ENCODE peak calls at places on chromosomes 5 and 9, in five cellular contexts. One of them, this sample, is unnamed.
A peak's percentile ranks its signal among the peaks of the same experiment; 100 is the strongest.

GRCh38 chr5:90434116-90434714 is 24.7 kb upstream of the CETN3 start:
- DNase-seq in H1: peak; percentile 21
- DNase-seq in HepG2: peak; percentile 39
- DNase-seq in HCT116: peak; percentile 31
- DNase-seq in SK-N-SH: peak; percentile 25
- DNase-seq in this sample: peak; percentile 30

GRCh38 chr9:16181539-16181938 is 628.7 kb downstream of the CCDC171 start:
- DNase-seq in H1: no peak
- DNase-seq in HCT116: no peak
- DNase-seq in HepG2: no peak
- DNase-seq in SK-N-SH: no peak
- DNase-seq in this sample: no peak

GRCh38 chr5:75584641-75585040 is 26.6 kb upstream of the ANKDD1B start:
- DNase-seq in H1: no peak
- DNase-seq in HepG2: no peak
- DNase-seq in SK-N-SH: no peak
- DNase-seq in HCT116: no peak
- DNase-seq in this sample: no peak

GRCh38 chr9:14433841-14434511 is 120.0 kb upstream of the NFIB start:
- DNase-seq in H1: no peak
- DNase-seq in HCT116: peak; percentile 56
- DNase-seq in HepG2: peak; percentile 20
- DNase-seq in SK-N-SH: no peak
- DNase-seq in this sample: peak; percentile 78

GRCh38 chr9:136807281-136808074 is at the start of gene RABL6:
- DNase-seq in SK-N-SH: peak; percentile 99
- DNase-seq in H1: no peak
- DNase-seq in HepG2: peak; percentile 40
- DNase-seq in HCT116: no peak
- DNase-seq in this sample: no peak

GRCh38 chr5:62938927-62939326 is 360.3 kb downstream of the LRRC70 start:
- DNase-seq in SK-N-SH: no peak
- DNase-seq in H1: no peak
- DNase-seq in HepG2: no peak
- DNase-seq in HCT116: no peak
- DNase-seq in this sample: no peak

GRCh38 chr5:145908206-145908945 is 28.0 kb upstream of the SH3RF2 start:
- DNase-seq in HepG2: no peak
- DNase-seq in H1: no peak
- DNase-seq in HCT116: peak; percentile 18
- DNase-seq in SK-N-SH: no peak
- DNase-seq in this sample: no peak

GRCh38 chr5:141100243-141100805 is at the start of gene PCDHB3:
- DNase-seq in H1: peak; percentile 51
- DNase-seq in SK-N-SH: peak; percentile 79
- DNase-seq in HepG2: peak; percentile 21
- DNase-seq in HCT116: peak; percentile 16
- DNase-seq in this sample: no peak

GRCh38 chr5:161314033-161314432 is 232.5 kb downstream of the GABRB2 start:
- DNase-seq in SK-N-SH: no peak
- DNase-seq in H1: no peak
- DNase-seq in HCT116: no peak
- DNase-seq in HepG2: no peak
- DNase-seq in this sample: no peak

GRCh38 chr5:171521219-171521633 is 101.8 kb downstream of the FGF18 start:
- DNase-seq in HepG2: no peak
- DNase-seq in SK-N-SH: peak; percentile 35
- DNase-seq in H1: no peak
- DNase-seq in HCT116: peak; percentile 28
- DNase-seq in this sample: no peak

GRCh38 chr9:92974161-92974661 is 26.9 kb downstream of the FGD3 start:
- DNase-seq in HCT116: no peak
- DNase-seq in H1: no peak
- DNase-seq in HepG2: peak; percentile 32
- DNase-seq in SK-N-SH: no peak
- DNase-seq in this sample: no peak

DNA sequence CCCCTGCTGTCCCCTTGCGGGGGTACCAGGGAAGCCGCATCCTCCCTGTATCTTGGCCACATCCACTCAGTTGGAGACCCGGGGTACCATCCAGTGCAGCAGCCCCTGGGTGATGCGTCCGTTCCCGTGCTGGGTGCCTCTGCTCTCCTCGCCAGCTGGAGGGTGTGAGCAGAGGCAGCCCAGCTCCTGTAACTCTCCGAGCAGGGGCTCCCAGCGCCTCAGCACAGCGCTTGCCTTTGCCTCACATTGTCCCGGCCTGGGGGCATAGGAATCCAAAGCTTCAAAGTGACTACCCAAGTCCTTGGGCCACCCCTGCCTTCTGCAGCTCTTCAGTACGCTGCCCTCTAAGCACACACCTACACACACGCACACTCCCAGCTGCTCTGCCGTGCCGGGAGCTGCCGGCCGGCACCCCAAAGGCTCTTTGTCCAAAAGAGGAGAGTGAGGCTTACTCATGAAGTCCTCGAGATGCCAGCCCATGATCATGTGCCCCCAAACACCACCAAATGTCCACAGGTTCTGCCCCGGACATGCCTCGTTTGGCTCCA is 733 bp downstream of the ANGPTL2 start:
- DNase-seq in H1: no peak
- DNase-seq in HepG2: no peak
- DNase-seq in HCT116: no peak
- DNase-seq in SK-N-SH: peak; percentile 59
- DNase-seq in this sample: no peak
- H3K4me3 ChIP-seq in H1: peak overlapping the region; percentile 47
- H3K4me3 ChIP-seq in HepG2: peak overlapping the region; percentile 74
- H3K4me3 ChIP-seq in HCT116: no peak overlapping the region
- H3K4me3 ChIP-seq in SK-N-SH: peak overlapping the region; percentile 68
- H3K4me3 ChIP-seq in this sample: no peak overlapping the region

GRCh38 chr9:88798476-88798875 is 192.8 kb upstream of the S1PR3 start:
- DNase-seq in HCT116: no peak
- DNase-seq in SK-N-SH: no peak
- DNase-seq in H1: no peak
- DNase-seq in HepG2: no peak
- DNase-seq in this sample: no peak

GRCh38 chr9:88799706-88800682 is 191.3 kb upstream of the S1PR3 start:
- DNase-seq in HCT116: no peak
- DNase-seq in H1: no peak
- DNase-seq in HepG2: no peak
- DNase-seq in SK-N-SH: no peak
- DNase-seq in this sample: no peak

GRCh38 chr9:88803551-88804288 is 187.5 kb upstream of the S1PR3 start:
- DNase-seq in H1: no peak
- DNase-seq in HepG2: no peak
- DNase-seq in SK-N-SH: peak; percentile 64
- DNase-seq in HCT116: no peak
- DNase-seq in this sample: no peak

GRCh38 chr9:88802533-88802932 is 188.7 kb upstream of the S1PR3 start:
- DNase-seq in H1: no peak
- DNase-seq in HepG2: no peak
- DNase-seq in SK-N-SH: no peak
- DNase-seq in HCT116: no peak
- DNase-seq in this sample: no peak

DNA sequence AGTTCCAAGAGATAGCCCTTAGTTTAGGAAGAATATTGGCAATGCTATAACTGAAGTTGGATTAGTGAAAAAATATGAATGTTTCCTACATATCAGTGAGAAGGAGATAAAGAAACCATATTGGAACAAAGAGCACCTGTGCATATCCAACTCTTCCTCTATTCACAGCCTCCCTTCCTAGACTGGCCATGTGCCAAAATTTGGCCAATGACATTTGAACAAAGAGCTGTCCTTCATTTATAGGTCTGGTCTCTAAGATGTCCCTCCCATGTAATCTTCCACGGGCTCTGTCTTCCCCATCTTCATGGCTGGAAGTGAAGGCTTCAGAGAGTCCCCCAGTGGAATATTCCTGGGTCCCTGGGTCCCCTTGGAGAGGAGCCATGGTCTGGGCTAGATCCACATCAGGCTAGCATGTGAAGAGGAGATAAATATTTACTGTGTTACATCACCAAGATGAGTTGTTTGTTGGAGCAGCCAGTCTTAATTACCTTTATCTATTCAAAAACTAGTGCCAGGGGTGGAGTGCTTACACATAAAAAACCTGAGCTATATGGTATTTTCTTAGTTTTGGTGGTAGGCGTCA is 190.0 kb upstream of the S1PR3 start:
- DNase-seq in HepG2: no peak
- DNase-seq in SK-N-SH: no peak
- DNase-seq in H1: no peak
- DNase-seq in HCT116: no peak
- DNase-seq in this sample: no peak
- TF ChIP-seq POLR2AphosphoS5 in HepG2: no peak
- TF ChIP-seq POLR2AphosphoS5 in SK-N-SH: no peak
- TF ChIP-seq POLR2AphosphoS5 in H1: no peak
- TF ChIP-seq POLR2AphosphoS5 in HCT116: no peak
- TF ChIP-seq POLR2AphosphoS5 in this sample: no peak

DNA sequence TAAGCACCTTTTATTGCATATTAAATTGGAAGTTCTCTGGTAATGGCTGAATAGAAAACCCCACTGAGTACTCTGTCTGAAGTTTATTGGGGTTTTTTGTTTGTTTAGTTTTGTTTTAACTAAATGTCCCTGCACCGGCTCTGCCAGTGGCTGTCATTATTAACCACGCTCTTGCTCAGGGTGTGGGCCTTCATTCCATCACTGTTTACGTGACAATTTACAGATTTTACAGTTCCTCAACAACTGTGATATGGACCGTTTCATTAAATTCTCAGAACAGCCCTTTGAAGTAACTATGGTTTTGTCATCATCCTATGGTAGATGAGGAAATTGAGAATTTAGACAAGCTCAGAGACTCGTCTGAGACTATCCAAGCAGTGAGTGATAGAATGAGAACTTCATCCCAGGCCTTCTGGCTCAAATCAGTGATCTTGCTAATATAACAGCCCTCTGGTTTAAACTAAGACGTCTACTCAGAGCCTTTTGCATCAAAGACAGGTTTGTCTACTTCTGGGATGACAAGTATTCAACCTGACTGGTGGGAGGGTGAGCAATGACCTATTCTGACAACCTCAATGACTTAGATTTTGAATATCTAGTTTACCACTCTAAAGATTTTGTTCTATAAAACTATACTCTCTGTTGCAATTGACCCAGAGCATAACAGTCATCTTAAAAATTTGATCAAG is 77.3 kb upstream of the MAP3K1 start:
- DNase-seq in HepG2: no peak
- DNase-seq in H1: no peak
- DNase-seq in SK-N-SH: no peak
- DNase-seq in HCT116: no peak
- DNase-seq in this sample: no peak
- H3K9ac ChIP-seq in HepG2: no peak overlapping the region
- H3K9ac ChIP-seq in H1: no peak overlapping the region
- H3K9ac ChIP-seq in SK-N-SH: no peak overlapping the region
- H3K9ac ChIP-seq in HCT116: no peak overlapping the region
- H3K9ac ChIP-seq in this sample: no peak overlapping the region

DNA sequence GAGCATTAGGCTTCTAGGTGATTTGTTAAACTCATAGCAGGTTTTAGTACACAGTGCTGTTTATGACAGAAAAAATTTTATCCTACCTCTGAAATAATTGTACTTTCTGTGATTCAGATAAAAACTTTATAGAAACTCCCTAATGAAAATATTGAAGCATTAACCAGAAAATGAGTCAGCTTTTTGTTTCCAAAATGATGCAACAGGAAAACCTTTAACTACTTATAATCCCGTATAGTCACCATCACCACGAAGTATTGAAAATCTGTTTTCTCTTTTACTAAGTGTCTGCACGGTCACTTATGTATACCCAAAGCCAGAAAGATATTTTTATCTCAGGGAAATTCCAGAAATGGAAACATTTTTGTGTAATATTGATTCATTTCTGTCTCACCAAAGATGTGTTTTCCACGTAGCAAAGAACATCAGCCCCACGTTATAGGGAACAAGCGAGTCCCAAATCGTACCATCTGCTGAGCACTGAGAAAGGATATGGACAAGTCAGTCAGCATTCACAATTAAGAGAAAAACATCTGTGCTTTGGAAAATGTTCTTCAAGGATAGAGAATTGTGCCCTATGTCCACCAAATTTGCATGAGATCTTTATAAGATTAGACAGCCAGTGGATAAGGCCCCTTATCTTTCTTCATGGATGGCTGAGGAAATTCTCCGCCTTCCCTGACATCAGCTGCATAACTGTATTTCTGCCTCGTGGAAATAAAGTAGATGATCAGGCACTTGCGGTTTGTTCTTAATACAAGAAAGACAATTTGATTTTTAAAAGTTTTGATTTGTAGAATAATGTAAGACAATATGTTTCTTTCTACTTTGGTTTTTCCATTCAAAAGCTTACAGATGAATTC is 41.9 kb downstream of the TNFAIP8 start:
- DNase-seq in HepG2: no peak
- DNase-seq in H1: no peak
- DNase-seq in HCT116: no peak
- DNase-seq in SK-N-SH: no peak
- DNase-seq in this sample: no peak
- H3K4me3 ChIP-seq in HepG2: no peak overlapping the region
- H3K4me3 ChIP-seq in H1: no peak overlapping the region
- H3K4me3 ChIP-seq in HCT116: no peak overlapping the region
- H3K4me3 ChIP-seq in SK-N-SH: peak overlapping the region; percentile 14
- H3K4me3 ChIP-seq in this sample: peak overlapping the region; percentile 39

GRCh38 chr5:160165137-160166068 is 46.2 kb upstream of the PWWP2A start:
- DNase-seq in HepG2: peak; percentile 82
- DNase-seq in H1: no peak
- DNase-seq in HCT116: peak; percentile 95
- DNase-seq in SK-N-SH: peak; percentile 83
- DNase-seq in this sample: no peak
- TF ChIP-seq POLR2AphosphoS5 in HepG2: no peak
- TF ChIP-seq POLR2AphosphoS5 in H1: peak; percentile 66
- TF ChIP-seq POLR2AphosphoS5 in HCT116: peak; percentile 83
- TF ChIP-seq POLR2AphosphoS5 in SK-N-SH: peak; percentile 84
- TF ChIP-seq POLR2AphosphoS5 in this sample: no peak

GRCh38 chr5:81837667-81838306 is 86.9 kb upstream of the SSBP2 start:
- DNase-seq in HCT116: no peak
- DNase-seq in HepG2: no peak
- DNase-seq in SK-N-SH: no peak
- DNase-seq in H1: no peak
- DNase-seq in this sample: no peak

GRCh38 chr5:81830602-81831001 is 79.7 kb upstream of the SSBP2 start:
- DNase-seq in SK-N-SH: no peak
- DNase-seq in H1: no peak
- DNase-seq in HCT116: no peak
- DNase-seq in HepG2: no peak
- DNase-seq in this sample: no peak

GRCh38 chr5:81834021-81834660 is 83.2 kb upstream of the SSBP2 start:
- DNase-seq in HepG2: no peak
- DNase-seq in H1: no peak
- DNase-seq in HCT116: no peak
- DNase-seq in SK-N-SH: no peak
- DNase-seq in this sample: no peak

GRCh38 chr5:81838307-81838906 is 87.5 kb upstream of the SSBP2 start:
- DNase-seq in SK-N-SH: no peak
- DNase-seq in HCT116: peak; percentile 28
- DNase-seq in HepG2: no peak
- DNase-seq in H1: no peak
- DNase-seq in this sample: no peak

GRCh38 chr5:81835813-81836458 is 85.0 kb upstream of the SSBP2 start:
- DNase-seq in SK-N-SH: peak; percentile 50
- DNase-seq in HCT116: no peak
- DNase-seq in H1: no peak
- DNase-seq in HepG2: no peak
- DNase-seq in this sample: no peak
- H3K9ac ChIP-seq in SK-N-SH: peak overlapping the region; percentile 45
- H3K9ac ChIP-seq in HCT116: no peak overlapping the region
- H3K9ac ChIP-seq in H1: no peak overlapping the region
- H3K9ac ChIP-seq in HepG2: no peak overlapping the region
- H3K9ac ChIP-seq in this sample: no peak overlapping the region

This sample was measured in SK-N-MC.